ENCODE peak calls at places on chromosomes 4 and X, in eight cellular contexts. Y is psoas muscle, D is esophagus muscularis mucosa, K is AG04449, G is PC-3, Z is A549, E is IMR-90, J is foreskin fibroblast. P is an unnamed sample.

GRCh38 chrX:49155243-49155899 is 7.2 kb upstream of the MAGIX start:
- DNase-seq in E (peak; percentile 58), K (no peak), G (peak; percentile 70), D (no peak), Y (no peak), J (peak; percentile 81), Z (peak; percentile 88), P (peak; percentile 16)

GRCh38 chr4:37928896-37929537 is 31.2 kb upstream of the PTTG2 start:
- DNase-seq in Y (no peak), K (no peak), Z (no peak), E (no peak), D (no peak), J (no peak), G (no peak), P (no peak)

GRCh38 chr4:156615066-156615514 is 356.5 kb downstream of the PDGFC start:
- DNase-seq in Z (no peak), D (no peak), K (peak; percentile 98), J (peak; percentile 84), G (no peak), Y (no peak), E (peak; percentile 92), P (peak; percentile 90)

GRCh38 chr4:41400296-41400695 is 137.7 kb upstream of the LIMCH1 start:
- DNase-seq in Z (no peak), G (no peak), Y (no peak), J (peak; percentile 8), D (no peak), K (no peak), E (no peak), P (no peak)

GRCh38 chr4:135201081-135201480 is 999.5 kb upstream of the PABPC4L start:
- DNase-seq in J (no peak), E (peak; percentile 64), K (no peak), G (no peak), Z (no peak), Y (no peak), D (no peak), P (peak; percentile 55)

GRCh38 chr4:18021470-18021719 is 160 bp downstream of the LCORL start:
- DNase-seq in K (no peak), Z (no peak), G (no peak), E (peak; percentile 20), Y (no peak), D (no peak), J (no peak), P (no peak)

GRCh38 chrX:8743126-8743732 is 11.3 kb upstream of the ANOS1 start:
- DNase-seq in G (peak; percentile 69), D (no peak), J (peak; percentile 68), Y (peak; percentile 71), E (peak; percentile 31), K (no peak), Z (peak; percentile 46), P (peak; percentile 17)

GRCh38 chrX:56995271-56995994 is at the start of gene SPIN3:
- DNase-seq in G (peak; percentile 86), Z (peak; percentile 93), J (peak; percentile 84), Y (peak; percentile 88), D (peak; percentile 92), E (peak; percentile 59), K (no peak), P (peak; percentile 45)

GRCh38 chr4:67869580-67870190 is 14.1 kb downstream of the TMPRSS11D start:
- DNase-seq in D (no peak), Y (no peak), K (no peak), E (no peak), J (no peak), G (peak; percentile 15), Z (no peak), P (no peak)

GRCh38 chrX:97402333-97402732 is 518.6 kb downstream of the RPA4 start:
- DNase-seq in Y (no peak), Z (no peak), D (no peak), K (no peak), G (no peak), E (no peak), J (no peak), P (no peak)

GRCh38 chr4:8029689-8030088 is 90.0 kb upstream of the AFAP1 start:
- DNase-seq in K (no peak), J (no peak), D (no peak), Y (peak; percentile 76), Z (no peak), G (no peak), E (no peak), P (no peak)

GRCh38 chr4:118968006-118968405 is 79.4 kb downstream of the SYNPO2 start:
- DNase-seq in Y (peak; percentile 70), G (peak; percentile 21), E (peak; percentile 87), D (peak; percentile 92), K (peak; percentile 78), J (peak; percentile 89), Z (no peak), P (peak; percentile 64)

GRCh38 chr4:186981161-186981560 is 257.5 kb upstream of the FAT1 start:
- DNase-seq in K (no peak), Y (no peak), D (no peak), G (no peak), J (peak; percentile 18), E (peak; percentile 36), Z (no peak), P (no peak)

GRCh38 chrX:39170432-39170831 is 369.2 kb downstream of the MID1IP1 start:
- DNase-seq in J (no peak), Z (no peak), K (no peak), D (no peak), G (no peak), Y (no peak), E (no peak), P (no peak)

GRCh38 chr4:141127884-141128283 is 5.4 kb downstream of the RNF150 start:
- DNase-seq in D (no peak), E (no peak), K (no peak), G (no peak), Y (no peak), Z (no peak), J (peak; percentile 32), P (no peak)

GRCh38 chr4:38151870-38152269 is 191.7 kb downstream of the PTTG2 start:
- DNase-seq in J (no peak), D (no peak), E (no peak), G (no peak), Z (no peak), K (no peak), Y (no peak), P (peak; percentile 56)

GRCh38 chr4:6526171-6526570 is 48.8 kb upstream of the MAN2B2 start:
- DNase-seq in D (no peak), G (no peak), Y (no peak), K (no peak), J (no peak), Z (no peak), E (no peak), P (no peak)

GRCh38 chr4:165874799-165875371 is 1.8 kb downstream of the TLL1 start:
- DNase-seq in D (no peak), K (no peak), Y (peak; percentile 51), J (no peak), E (no peak), G (peak; percentile 61), Z (peak; percentile 5), P (no peak)

GRCh38 chrX:132614297-132614696 is 125.5 kb upstream of the MBNL3 start:
- DNase-seq in J (peak; percentile 33), Y (no peak), Z (peak; percentile 2), D (no peak), G (peak; percentile 38), E (no peak), K (no peak), P (no peak)
- TF ChIP-seq CTCF in J (peak; percentile 36), Y (no peak), Z (no peak), D (no peak), G (peak; percentile 59), E (peak; percentile 28), K (peak; percentile 50), P (peak; percentile 39)

GRCh38 chr4:107824367-107825071 is at the start of gene SGMS2:
- DNase-seq in G (peak; percentile 94), E (peak; percentile 84), J (peak; percentile 97), D (peak; percentile 97), Y (peak; percentile 93), Z (peak; percentile 87), K (peak; percentile 44), P (peak; percentile 92)
- TF ChIP-seq CTCF in G (no peak), E (no peak), J (no peak), D (no peak), Y (no peak), Z (no peak), K (no peak), P (no peak)

GRCh38 chrX:24676403-24677024 is 17.2 kb upstream of the POLA1 start:
- DNase-seq in D (no peak), Z (peak; percentile 18), Y (no peak), E (no peak), J (peak; percentile 23), K (no peak), G (peak; percentile 30), P (no peak)
- TF ChIP-seq CTCF in D (peak; percentile 46), Z (peak; percentile 47), Y (peak; percentile 49), E (peak; percentile 50), J (peak; percentile 34), K (peak; percentile 33), G (peak; percentile 41), P (peak; percentile 72)

GRCh38 chr4:95361696-95361965 is 187.1 kb downstream of the UNC5C start:
- DNase-seq in Y (no peak), J (no peak), K (no peak), G (no peak), D (no peak), Z (no peak), E (no peak), P (no peak)

GRCh38 chr4:95363579-95363965 is 185.2 kb downstream of the UNC5C start:
- DNase-seq in K (no peak), Y (no peak), D (no peak), J (no peak), G (no peak), E (no peak), Z (no peak), P (no peak)

GRCh38 chr4:95362066-95362465 is 186.7 kb downstream of the UNC5C start:
- DNase-seq in K (no peak), D (no peak), Z (no peak), G (no peak), E (no peak), J (no peak), Y (no peak), P (no peak)

GRCh38 chr4:95363966-95364365 is 184.8 kb downstream of the UNC5C start:
- DNase-seq in E (no peak), J (no peak), Y (no peak), K (no peak), D (no peak), Z (no peak), G (no peak), P (no peak)

GRCh38 chr4:95362906-95363578 is 185.7 kb downstream of the UNC5C start:
- DNase-seq in D (no peak), G (peak; percentile 12), Y (no peak), E (peak; percentile 0), K (no peak), J (no peak), Z (peak; percentile 18), P (no peak)
- TF ChIP-seq CTCF in D (no peak), G (peak; percentile 48), Y (no peak), E (no peak), K (no peak), J (no peak), Z (no peak), P (no peak)

GRCh38 chrX:14697453-14697852 is 168.1 kb downstream of the GLRA2 start:
- DNase-seq in K (no peak), E (no peak), J (peak; percentile 43), Z (peak; percentile 53), G (peak; percentile 69), D (no peak), Y (no peak), P (peak; percentile 3)
- TF ChIP-seq CTCF in K (peak; percentile 31), E (peak; percentile 33), J (peak; percentile 32), Z (peak; percentile 40), G (peak; percentile 84), D (no peak), Y (peak; percentile 33), P (peak; percentile 69)

GRCh38 chr4:71494539-71494938 is 155.7 kb downstream of the SLC4A4 start:
- DNase-seq in Y (no peak), K (no peak), G (peak; percentile 25), D (no peak), Z (peak; percentile 4), E (no peak), J (no peak), P (no peak)
- TF ChIP-seq CTCF in Y (no peak), K (no peak), G (peak; percentile 60), D (no peak), Z (no peak), E (no peak), J (no peak), P (no peak)